ENCODE peak calls at places on chromosomes 12 and 14, in six cellular contexts. U, I, Q, K, D and H are unnamed samples.

GRCh38 chr14:35414365-35414764 is 9.8 kb upstream of the NFKBIA start:
- DNase-seq in U (no peak), I (no peak), Q (no peak), K (no peak), D (no peak), H (no peak)

GRCh38 chr12:48901278-48901677 is 24.0 kb downstream of the FKBP11 start:
- DNase-seq in U (no peak), I (no peak), Q (no peak), K (no peak), D (no peak), H (no peak)

GRCh38 chr12:28568083-28568482 is 377.8 kb downstream of the CCDC91 start:
- DNase-seq in U (peak), I (no peak), Q (peak), K (peak), D (no peak), H (no peak)

GRCh38 chr14:81176224-81176623 is 44.5 kb downstream of the GTF2A1 start:
- DNase-seq in U (no peak), I (no peak), Q (peak), K (no peak), D (no peak), H (peak)

GRCh38 chr14:26872510-26872909 is 274.7 kb upstream of the NOVA1 start:
- DNase-seq in U (no peak), I (no peak), Q (peak), K (no peak), D (peak), H (no peak)

GRCh38 chr14:70257526-70257925 is 68.8 kb upstream of the SLC8A3 start:
- DNase-seq in U (peak), I (peak), Q (no peak), K (no peak), D (peak), H (no peak)

GRCh38 chr12:31859232-31859977 is 99.8 kb upstream of the RESF1 start:
- DNase-seq in U (no peak), I (no peak), Q (no peak), K (no peak), D (no peak), H (no peak)

GRCh38 chr14:99753225-99754140 is 39.7 kb upstream of the EML1 start:
- DNase-seq in U (no peak), I (no peak), Q (no peak), K (no peak), D (no peak), H (no peak)

GRCh38 chr14:60349663-60350365 is 100.8 kb downstream of the PPM1A start:
- DNase-seq in U (no peak), I (peak), Q (peak), K (peak), D (peak), H (no peak)

GRCh38 chr14:92513204-92513965 is at the start of gene RIN3:
- DNase-seq in U (no peak), I (no peak), Q (no peak), K (peak), D (no peak), H (no peak)

GRCh38 chr12:2959194-2959507 is at the start of gene TEAD4:
- DNase-seq in U (no peak), I (peak), Q (peak), K (peak), D (peak), H (peak)

GRCh38 chr14:22263961-22264360 is 325.1 kb downstream of the DAD1 start:
- DNase-seq in U (no peak), I (no peak), Q (no peak), K (no peak), D (no peak), H (no peak)

GRCh38 chr12:31118831-31119530 is 45.3 kb downstream of the DDX11 start:
- DNase-seq in U (no peak), I (peak), Q (peak), K (peak), D (peak), H (peak)

GRCh38 chr12:4911316-4911994 is 1.8 kb downstream of the KCNA1 start:
- DNase-seq in U (no peak), I (no peak), Q (no peak), K (no peak), D (no peak), H (no peak)

GRCh38 chr14:99518441-99519346 is 37.5 kb downstream of the CCNK start:
- DNase-seq in U (peak), I (peak), Q (peak), K (peak), D (peak), H (peak)

GRCh38 chr14:91250912-91251311 is 6.4 kb upstream of the GPR68 start:
- DNase-seq in U (no peak), I (no peak), Q (no peak), K (no peak), D (no peak), H (no peak)

GRCh38 chr12:109900752-109901580 is 892 bp downstream of the TCHP start:
- DNase-seq in U (no peak), I (no peak), Q (no peak), K (peak), D (peak), H (no peak)

GRCh38 chr14:65164068-65164824 is 61.9 kb upstream of the MAX start:
- DNase-seq in U (no peak), I (peak), Q (no peak), K (peak), D (peak), H (no peak)

GRCh38 chr14:98952595-98953325 is 319.2 kb downstream of the BCL11B start:
- DNase-seq in U (peak), I (peak), Q (no peak), K (no peak), D (peak), H (no peak)

GRCh38 chr14:104216457-104216856 is 78.1 kb downstream of the KIF26A start:
- DNase-seq in U (no peak), I (no peak), Q (no peak), K (no peak), D (no peak), H (no peak)

GRCh38 chr14:23861666-23862065 is 91.9 kb upstream of the DHRS4 start:
- DNase-seq in U (no peak), I (no peak), Q (peak), K (no peak), D (peak), H (no peak)

GRCh38 chr12:43812926-43813325 is 6.8 kb upstream of the TWF1 start:
- DNase-seq in U (no peak), I (no peak), Q (no peak), K (no peak), D (no peak), H (no peak)

GRCh38 chr12:86801439-86801838 is 545.2 kb upstream of the MGAT4C start:
- DNase-seq in U (no peak), I (peak), Q (no peak), K (no peak), D (no peak), H (no peak)

GRCh38 chr14:79279645-79280399 is 931.5 kb downstream of the DIO2 start:
- DNase-seq in U (no peak), I (no peak), Q (peak), K (peak), D (no peak), H (peak)

GRCh38 chr12:46265734-46266133 is 3.1 kb downstream of the SLC38A1 start:
- DNase-seq in U (no peak), I (no peak), Q (no peak), K (no peak), D (no peak), H (no peak)

GRCh38 chr14:78519863-78520262 is 349.7 kb downstream of the NRXN3 start:
- DNase-seq in U (no peak), I (no peak), Q (no peak), K (no peak), D (peak), H (no peak)

GRCh38 chr12:85092814-85093370 is 56.7 kb downstream of the LRRIQ1 start:
- DNase-seq in U (peak), I (peak), Q (no peak), K (no peak), D (no peak), H (no peak)

GRCh38 chr12:13203028-13203922 is 6.7 kb downstream of the EMP1 start:
- DNase-seq in U (no peak), I (no peak), Q (no peak), K (peak), D (no peak), H (no peak)

GRCh38 chr14:49621114-49621881 is 699 bp downstream of the MGAT2 start:
- DNase-seq in U (no peak), I (no peak), Q (peak), K (peak), D (peak), H (peak)

GRCh38 chr12:72036393-72036792 is 97.7 kb downstream of the TPH2 start:
- DNase-seq in U (no peak), I (no peak), Q (no peak), K (no peak), D (no peak), H (no peak)

GRCh38 chr12:44015333-44015941 is 179.6 kb downstream of the TMEM117 start:
- DNase-seq in U (peak), I (peak), Q (no peak), K (peak), D (peak), H (no peak)

GRCh38 chr12:124642105-124642504 is 74.7 kb upstream of the NCOR2 start:
- DNase-seq in U (no peak), I (no peak), Q (no peak), K (no peak), D (no peak), H (no peak)

DNA sequence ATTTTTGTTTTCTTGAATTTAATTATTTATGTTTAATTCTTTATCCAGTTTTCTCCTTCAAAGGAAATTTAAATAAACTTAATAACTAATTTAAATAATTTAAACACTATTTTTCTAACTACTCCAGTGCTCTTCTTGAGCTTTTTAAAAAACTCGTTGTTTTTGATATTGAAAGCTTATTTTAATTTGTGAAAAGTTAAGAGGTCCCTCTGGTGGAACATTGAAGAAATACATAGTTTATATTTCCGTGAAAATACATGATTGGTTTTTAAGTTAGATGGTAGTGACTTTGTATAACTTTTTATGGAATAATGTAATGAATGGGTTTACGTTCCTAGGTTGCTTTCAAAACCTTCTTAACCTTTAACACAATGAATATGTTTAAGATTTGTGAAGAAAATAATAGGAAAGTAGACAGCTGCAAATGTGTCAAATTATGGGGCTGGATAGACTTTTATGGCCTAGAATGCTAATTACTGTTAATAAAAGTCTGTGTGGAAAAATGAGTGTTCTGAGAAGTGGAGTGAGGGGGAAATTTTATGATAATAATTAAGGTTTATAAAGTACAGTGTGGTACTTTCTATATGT is 45.9 kb upstream of the MSRB3 start:
- DNase-seq in U (no peak), I (no peak), Q (no peak), K (peak), D (peak), H (no peak)
- TF ChIP-seq CTCF in U (peak), I (peak), Q (no peak), K (peak), D (no peak), H (peak)

GRCh38 chr14:72644038-72644437 is 249.9 kb downstream of the DPF3 start:
- DNase-seq in U (no peak), I (no peak), Q (no peak), K (no peak), D (no peak), H (no peak)

GRCh38 chr14:72644758-72645489 is 249.0 kb downstream of the DPF3 start:
- DNase-seq in U (no peak), I (peak), Q (no peak), K (no peak), D (no peak), H (no peak)

GRCh38 chr14:72647782-72648181 is 246.1 kb downstream of the DPF3 start:
- DNase-seq in U (no peak), I (no peak), Q (no peak), K (no peak), D (no peak), H (no peak)

GRCh38 chr14:72646861-72647528 is 246.9 kb downstream of the DPF3 start:
- DNase-seq in U (no peak), I (no peak), Q (no peak), K (no peak), D (no peak), H (no peak)

DNA sequence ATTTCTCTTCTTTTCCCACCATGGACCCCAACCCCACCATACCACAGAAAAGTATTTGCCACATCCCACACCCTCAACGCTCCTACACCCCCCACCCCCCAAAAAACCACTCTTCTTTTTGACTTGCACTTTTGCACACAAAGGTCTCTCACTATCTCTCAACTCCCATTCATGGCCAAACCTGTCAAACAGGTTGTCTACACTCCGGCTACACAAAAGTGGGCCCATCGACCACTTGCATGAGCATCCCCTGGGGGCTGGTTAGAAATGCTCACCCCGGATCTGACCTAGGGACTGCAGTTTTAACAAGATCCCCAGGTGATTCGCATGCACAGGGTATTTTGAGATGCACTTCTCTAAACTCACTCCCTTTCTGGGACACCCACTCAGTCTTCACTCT is 248.2 kb downstream of the DPF3 start:
- DNase-seq in U (no peak), I (no peak), Q (no peak), K (no peak), D (no peak), H (no peak)
- H3K27ac ChIP-seq in U (no peak), I (no peak), Q (no peak), K (no peak), D (no peak), H (no peak)

GRCh38 chr12:132787877-132788276 is 26.2 kb upstream of the ANKLE2 start:
- DNase-seq in U (no peak), I (no peak), Q (no peak), K (no peak), D (no peak), H (no peak)

GRCh38 chr12:132784580-132784979 is 22.9 kb upstream of the ANKLE2 start:
- DNase-seq in U (no peak), I (no peak), Q (no peak), K (no peak), D (no peak), H (no peak)

GRCh38 chr12:132786192-132786591 is 24.6 kb upstream of the ANKLE2 start:
- DNase-seq in U (no peak), I (no peak), Q (no peak), K (no peak), D (no peak), H (no peak)

GRCh38 chr12:132789099-132789471 is 27.5 kb upstream of the ANKLE2 start:
- DNase-seq in U (no peak), I (no peak), Q (no peak), K (no peak), D (no peak), H (no peak)

DNA sequence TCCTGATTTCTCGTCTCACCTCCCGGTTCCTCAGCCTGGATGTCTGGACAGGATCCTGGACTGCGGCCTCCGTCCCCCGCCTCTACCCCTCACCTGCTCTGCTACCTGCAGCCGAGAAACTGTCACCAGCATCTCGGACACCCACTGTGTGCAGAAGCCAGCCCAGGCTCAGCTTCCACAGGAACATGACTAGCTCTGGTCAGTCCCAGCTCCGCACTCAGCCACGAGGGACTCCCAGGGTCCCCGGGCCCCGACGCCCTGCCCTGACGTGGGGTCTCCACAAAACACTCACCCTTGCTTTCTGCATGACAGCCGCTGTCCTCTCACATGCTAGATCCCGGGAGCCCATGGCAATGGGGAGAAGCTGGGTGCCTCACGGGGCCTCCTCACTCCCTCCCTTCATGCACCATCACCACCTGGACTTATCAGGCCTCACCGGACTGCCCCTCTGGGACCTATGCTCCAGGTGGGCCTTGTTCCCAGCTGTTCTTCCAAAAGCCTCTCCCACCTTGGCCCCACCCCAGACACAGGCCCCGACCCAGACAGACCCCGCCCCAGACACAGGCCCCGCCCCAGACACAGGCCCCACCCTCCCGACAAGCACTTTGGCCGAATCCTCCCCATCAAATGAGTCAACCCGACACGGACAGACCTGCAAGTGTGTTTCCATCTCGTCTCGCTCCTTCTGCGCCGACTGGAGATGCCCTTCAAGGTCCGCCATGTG is 26.9 kb upstream of the ANKLE2 start:
- DNase-seq in U (no peak), I (no peak), Q (no peak), K (peak), D (peak), H (no peak)
- TF ChIP-seq POLR2AphosphoS5 in U (no peak), I (no peak), Q (no peak), K (no peak), D (no peak), H (no peak)

DNA sequence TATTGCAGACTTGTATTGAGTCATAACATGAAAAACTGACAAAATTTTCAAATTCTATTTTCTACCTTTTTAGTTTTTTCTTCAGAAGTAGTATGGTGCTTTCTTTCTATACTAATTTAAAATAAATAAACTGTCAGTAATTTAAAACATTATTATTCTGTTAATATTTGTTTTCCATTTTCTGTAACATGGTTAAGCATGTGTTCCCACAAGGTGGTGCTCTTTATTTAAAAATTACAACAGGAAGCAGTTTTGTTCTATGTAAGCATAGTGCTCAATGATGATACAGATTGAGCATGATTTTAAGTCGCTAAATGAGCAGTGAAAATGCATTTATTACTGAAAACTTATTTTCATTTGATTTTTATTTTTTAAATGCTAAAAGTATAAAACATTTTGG is 114.6 kb downstream of the PPFIA2 start:
- DNase-seq in U (no peak), I (peak), Q (no peak), K (peak), D (peak), H (no peak)
- TF ChIP-seq CTCF in U (peak), I (peak), Q (peak), K (peak), D (no peak), H (peak)

DNA sequence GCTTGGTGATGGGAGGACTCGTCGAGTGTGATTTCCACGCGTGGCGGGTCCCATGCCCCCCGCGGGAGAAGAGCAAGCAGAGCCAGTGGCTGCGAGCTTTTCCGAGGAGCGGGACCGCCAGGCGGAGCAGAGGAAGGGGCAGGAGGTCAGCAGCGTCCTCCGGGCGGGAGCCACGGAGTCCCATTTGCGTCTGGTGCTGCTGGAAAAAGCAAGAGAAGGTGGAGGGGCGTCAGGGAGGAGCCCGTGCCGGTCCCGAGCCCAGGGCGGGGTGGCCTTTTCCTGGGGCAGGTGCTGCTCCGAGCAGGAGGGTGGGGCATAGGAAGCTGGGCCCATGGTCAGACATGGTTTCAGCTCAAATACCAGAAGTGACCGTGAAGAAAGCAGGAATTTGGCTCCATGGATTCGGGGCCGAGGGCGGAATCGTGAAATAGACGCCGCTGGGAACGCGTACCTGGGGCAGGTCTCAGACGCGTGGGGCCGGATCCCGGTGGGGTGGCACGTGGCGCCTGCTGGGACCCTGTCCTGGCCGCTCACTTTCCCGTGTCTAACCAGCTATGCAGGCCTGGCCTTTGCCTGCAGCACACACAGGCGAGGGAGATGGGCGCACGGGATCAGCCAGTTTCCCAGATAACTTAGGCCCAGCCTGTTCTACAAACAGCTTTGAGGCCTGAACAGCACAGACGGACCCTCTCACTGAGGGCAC is 60.0 kb downstream of the GALNT9 start:
- DNase-seq in U (no peak), I (no peak), Q (no peak), K (no peak), D (no peak), H (no peak)
- H3K27ac ChIP-seq in U (no peak), I (no peak), Q (no peak), K (no peak), D (no peak), H (no peak)

GRCh38 chr12:123041042-123041531 is 60.6 kb downstream of the ARL6IP4 start:
- DNase-seq in U (no peak), I (no peak), Q (no peak), K (peak), D (no peak), H (no peak)

GRCh38 chr12:123041811-123042655 is 61.6 kb downstream of the ARL6IP4 start:
- DNase-seq in U (no peak), I (no peak), Q (no peak), K (no peak), D (no peak), H (no peak)

GRCh38 chr12:123044351-123044750 is 63.9 kb downstream of the ARL6IP4 start:
- DNase-seq in U (no peak), I (no peak), Q (no peak), K (no peak), D (no peak), H (no peak)

GRCh38 chr12:123045678-123046077 is 65.2 kb downstream of the ARL6IP4 start:
- DNase-seq in U (no peak), I (no peak), Q (no peak), K (no peak), D (no peak), H (no peak)

GRCh38 chr12:123043536-123044001 is 63.1 kb downstream of the ARL6IP4 start:
- DNase-seq in U (peak), I (peak), Q (peak), K (peak), D (peak), H (peak)
- TF ChIP-seq POLR2AphosphoS5 in U (no peak), I (no peak), Q (peak), K (no peak), D (no peak), H (no peak)

GRCh38 chr12:23127701-23128100 is 502.7 kb downstream of the ETNK1 start:
- DNase-seq in U (no peak), I (no peak), Q (no peak), K (no peak), D (no peak), H (no peak)
- TF ChIP-seq CTCF in U (no peak), I (no peak), Q (no peak), K (no peak), D (no peak), H (no peak)

GRCh38 chr12:10196210-10196609 is 16.5 kb upstream of the GABARAPL1 start:
- DNase-seq in U (no peak), I (no peak), Q (no peak), K (no peak), D (no peak), H (no peak)
- H3K27ac ChIP-seq in U (no peak), I (no peak), Q (no peak), K (no peak), D (no peak), H (no peak)